ENCODE peak calls at places on chromosomes 1 and 21, in four cellular contexts. Z is H9, U is DND-41, E is GM23248. D is an unnamed sample.

GRCh38 chr1:25080294-25081209 is 150.5 kb upstream of the RUNX3 start:
- DNase-seq in U (no peak), Z (no peak), E (peak; percentile 31), D (no peak)

GRCh38 chr1:242017580-242018233 is 18.8 kb upstream of the MAP1LC3C start:
- DNase-seq in Z (peak; percentile 49), U (peak; percentile 49), E (peak; percentile 72), D (peak; percentile 76)

GRCh38 chr1:25577151-25577920 is 33.9 kb downstream of the LDLRAP1 start:
- DNase-seq in U (no peak), Z (no peak), E (no peak), D (no peak)

GRCh38 chr1:152191260-152191659 is 32.2 kb upstream of the RPTN start:
- DNase-seq in U (no peak), Z (no peak), E (no peak), D (no peak)

GRCh38 chr1:156103521-156103947 is 11.0 kb upstream of the LMNA start:
- DNase-seq in Z (no peak), E (peak; percentile 89), U (no peak), D (no peak)

GRCh38 chr1:244369256-244370057 is 82.3 kb downstream of the ADSS2 start:
- DNase-seq in E (no peak), Z (peak; percentile 82), U (no peak), D (no peak)

GRCh38 chr1:16073490-16074104 is at the start of gene FAM131C:
- DNase-seq in E (peak; percentile 72), Z (peak; percentile 49), U (no peak), D (peak; percentile 89)

GRCh38 chr1:3033795-3034100 is 12.5 kb downstream of the ACTRT2 start:
- DNase-seq in U (no peak), E (no peak), Z (no peak), D (no peak)

GRCh38 chr1:56065729-56066128 is 513.6 kb downstream of the PLPP3 start:
- DNase-seq in Z (no peak), E (peak; percentile 38), U (no peak), D (no peak)

GRCh38 chr1:43890815-43891214 is 42.8 kb upstream of the ARTN start:
- DNase-seq in E (peak; percentile 40), U (no peak), Z (no peak), D (no peak)

GRCh38 chr21:14773777-14774345 is 227.7 kb upstream of the SAMSN1 start:
- DNase-seq in U (peak; percentile 58), E (peak; percentile 21), Z (peak; percentile 68), D (peak; percentile 69)

GRCh38 chr1:72284398-72285073 is 2.2 kb upstream of the NEGR1 start:
- DNase-seq in E (peak; percentile 94), Z (peak; percentile 76), U (peak; percentile 64), D (peak; percentile 79)

GRCh38 chr1:19347538-19348177 is 35.5 kb downstream of the SLC66A1 start:
- DNase-seq in Z (no peak), U (no peak), E (no peak), D (no peak)

GRCh38 chr1:247112479-247112781 is 8.3 kb upstream of the ZNF669 start:
- DNase-seq in E (no peak), U (no peak), Z (no peak), D (no peak)

GRCh38 chr1:2342384-2343022 is 48.9 kb downstream of the MORN1 start:
- DNase-seq in Z (no peak), E (no peak), U (no peak), D (no peak)

GRCh38 chr1:234538062-234538731 is 59.2 kb upstream of the TARBP1 start:
- DNase-seq in Z (no peak), E (no peak), U (no peak), D (no peak)
- H3K9ac ChIP-seq in Z (no peak overlapping the region), E (no peak overlapping the region), U (no peak overlapping the region), D (no peak overlapping the region)

GRCh38 chr1:6287431-6287886 is 26.6 kb upstream of the GPR153 start:
- DNase-seq in Z (no peak), E (no peak), U (no peak), D (no peak)
- H3K79me2 ChIP-seq in Z (no peaks in the 10 kb centered on the region), E (no peaks in the 10 kb centered on the region), U (no peaks in the 10 kb centered on the region), D (no peaks in the 10 kb centered on the region)

DNA sequence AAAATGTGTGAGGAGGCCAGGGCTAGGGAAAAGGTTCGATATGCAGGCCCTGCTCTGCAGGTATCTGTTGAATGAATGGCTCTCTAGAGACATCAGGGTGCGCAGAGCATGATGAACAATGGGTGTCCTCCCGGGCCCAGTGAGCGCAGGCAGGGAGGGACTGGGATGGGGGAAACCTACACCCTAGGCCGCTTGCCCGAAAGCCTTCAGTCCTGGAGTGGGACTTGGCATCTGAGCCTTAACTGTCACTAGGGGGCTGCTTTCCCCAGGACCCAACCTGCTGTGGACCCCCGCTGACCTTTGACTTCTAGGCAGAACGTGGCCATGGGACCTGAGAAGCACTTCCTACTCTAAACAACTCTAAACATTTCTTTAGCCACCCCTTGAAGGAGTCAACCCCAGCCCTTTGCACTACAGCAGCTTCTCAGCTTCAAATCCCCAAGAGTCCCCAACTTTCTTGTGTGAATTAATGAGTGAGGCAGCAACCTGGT is 444 bp upstream of the MAP3K6 start:
- DNase-seq in Z (no peak), U (no peak), E (no peak), D (no peak)
- H3K9ac ChIP-seq in Z (peak overlapping the region; percentile 63), U (peak overlapping the region; percentile 54), E (peak overlapping the region; percentile 99), D (peak overlapping the region; percentile 51)

DNA sequence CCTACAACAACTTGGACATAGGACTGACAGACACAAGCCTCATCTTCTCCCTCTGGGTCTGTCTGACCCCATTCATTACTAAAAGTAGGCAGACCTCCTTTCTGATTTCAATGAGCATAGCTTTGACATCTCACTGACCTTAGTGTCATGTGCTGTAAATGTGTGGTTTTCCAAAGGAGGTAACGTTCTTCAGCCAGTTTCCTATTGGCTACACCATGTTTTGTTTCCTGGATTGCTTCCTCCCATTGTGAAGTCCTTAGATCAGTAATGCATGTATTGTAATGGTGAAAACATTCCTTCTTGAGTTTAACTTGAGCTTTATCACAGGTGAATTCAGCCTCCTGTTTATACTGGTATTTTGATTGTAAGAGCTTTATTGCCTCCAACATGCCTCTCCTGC is 20.6 kb downstream of the STXBP3 start:
- DNase-seq in U (no peak), E (no peak), Z (no peak), D (no peak)
- H3K79me2 ChIP-seq in U (peaks cover 2% of the 10 kb centered on the region), E (peaks cover 53% of the 10 kb centered on the region), Z (no peaks in the 10 kb centered on the region), D (no peaks in the 10 kb centered on the region)